ENCODE peak calls at places on chromosomes 13 and 19, in four cellular contexts. P is kidney epithelial cell, D is psoas muscle, H is ascending aorta. I is an unnamed sample.

GRCh38 chr19:32691952-32692726 is 518 bp downstream of the NUDT19 start:
- DNase-seq in P (no peak), D (peak; percentile 71), H (no peak), I (peak; percentile 81)

GRCh38 chr19:41940443-41941409 is 12.5 kb upstream of the ERFL start:
- DNase-seq in P (no peak), D (no peak), H (no peak), I (no peak)

GRCh38 chr19:14375055-14375581 is 6.1 kb upstream of the ADGRE5 start:
- DNase-seq in P (no peak), D (peak; percentile 37), H (peak; percentile 62), I (peak; percentile 56)

GRCh38 chr13:101452519-101453485 is at the start of gene ITGBL1:
- DNase-seq in P (no peak), D (peak; percentile 23), H (no peak), I (peak; percentile 52)

GRCh38 chr19:1874554-1875185 is 10.6 kb downstream of the ABHD17A start:
- DNase-seq in P (no peak), D (no peak), H (no peak), I (no peak)

GRCh38 chr19:18529782-18530181 is 7.9 kb upstream of the ELL start:
- DNase-seq in P (no peak), D (no peak), H (no peak), I (no peak)

GRCh38 chr13:26348966-26349365 is 95.0 kb downstream of the CDK8 start:
- DNase-seq in P (no peak), D (no peak), H (no peak), I (no peak)

GRCh38 chr13:43057653-43058317 is 34.4 kb downstream of the DNAJC15 start:
- DNase-seq in P (no peak), D (no peak), H (no peak), I (no peak)

GRCh38 chr19:55113570-55114039 is 3.8 kb downstream of the PPP1R12C start:
- DNase-seq in P (peak; percentile 91), D (peak; percentile 81), H (peak; percentile 90), I (peak; percentile 57)

GRCh38 chr13:80157261-80157942 is 183.5 kb downstream of the SPRY2 start:
- DNase-seq in P (no peak), D (no peak), H (no peak), I (no peak)

GRCh38 chr19:31154021-31154420 is 195.2 kb downstream of the TSHZ3 start:
- DNase-seq in P (peak; percentile 29), D (no peak), H (no peak), I (no peak)

GRCh38 chr19:58182577-58182988 is 278 bp upstream of the ZNF274 start:
- DNase-seq in P (no peak), D (no peak), H (no peak), I (no peak)

GRCh38 chr13:57633950-57634828 is 2.6 kb downstream of the PCDH17 start:
- DNase-seq in P (no peak), D (no peak), H (no peak), I (no peak)

GRCh38 chr13:90686438-90686837 is 661.0 kb upstream of the MIR17HG start:
- DNase-seq in P (peak; percentile 29), D (no peak), H (no peak), I (no peak)

GRCh38 chr13:110468986-110469495 is 92.5 kb downstream of the RAB20 start:
- DNase-seq in P (no peak), D (no peak), H (no peak), I (no peak)

GRCh38 chr19:9673912-9674668 is 810 bp downstream of the ZNF562 start:
- DNase-seq in P (no peak), D (no peak), H (no peak), I (no peak)

GRCh38 chr19:5804516-5805464 is at the start of gene NRTN:
- DNase-seq in P (no peak), D (no peak), H (no peak), I (no peak)

GRCh38 chr13:112657850-112658445 is 31.9 kb upstream of the ATP11A start:
- DNase-seq in P (peak; percentile 94), D (no peak), H (no peak), I (no peak)

GRCh38 chr19:1826557-1827521 is 14.8 kb upstream of the ATP8B3 start:
- DNase-seq in P (no peak), D (no peak), H (no peak), I (no peak)

GRCh38 chr19:55640043-55640576 is 692 bp upstream of the ZNF580 start:
- DNase-seq in P (no peak), D (peak; percentile 78), H (no peak), I (peak; percentile 65)

GRCh38 chr19:30150626-30151025 is 208.6 kb downstream of the URI1 start:
- DNase-seq in P (no peak), D (no peak), H (no peak), I (no peak)

GRCh38 chr13:41974262-41974900 is 13.5 kb upstream of the VWA8 start:
- DNase-seq in P (no peak), D (no peak), H (no peak), I (no peak)

GRCh38 chr13:32894589-32895001 is 121.6 kb upstream of the KL start:
- DNase-seq in P (no peak), D (no peak), H (no peak), I (no peak)

GRCh38 chr19:27681972-27682371 is 1531.0 kb downstream of the UQCRFS1 start:
- DNase-seq in P (no peak), D (no peak), H (no peak), I (no peak)

GRCh38 chr19:11387154-11388034 is 3.3 kb upstream of the EPOR start:
- DNase-seq in P (no peak), D (no peak), H (no peak), I (no peak)

GRCh38 chr13:32164622-32165268 is 133.2 kb downstream of the FRY start:
- DNase-seq in P (no peak), D (no peak), H (no peak), I (peak; percentile 50)

GRCh38 chr13:51244637-51245405 is 22.6 kb downstream of the FAM124A start:
- DNase-seq in P (no peak), D (no peak), H (no peak), I (no peak)

GRCh38 chr13:33721719-33722118 is 96.2 kb upstream of the RFC3 start:
- DNase-seq in P (no peak), D (no peak), H (no peak), I (no peak)

GRCh38 chr19:18975864-18976263 is 34.8 kb upstream of the HOMER3 start:
- DNase-seq in P (no peak), D (no peak), H (no peak), I (no peak)

GRCh38 chr13:77779461-77780272 is 82.2 kb downstream of the SLAIN1 start:
- DNase-seq in P (peak; percentile 14), D (no peak), H (no peak), I (no peak)

GRCh38 chr13:97308735-97309429 is 86.7 kb downstream of the MBNL2 start:
- DNase-seq in P (no peak), D (no peak), H (no peak), I (no peak)

GRCh38 chr19:58366576-58367430 is 4.3 kb upstream of the ZNF497 start:
- DNase-seq in P (no peak), D (no peak), H (no peak), I (no peak)

DNA sequence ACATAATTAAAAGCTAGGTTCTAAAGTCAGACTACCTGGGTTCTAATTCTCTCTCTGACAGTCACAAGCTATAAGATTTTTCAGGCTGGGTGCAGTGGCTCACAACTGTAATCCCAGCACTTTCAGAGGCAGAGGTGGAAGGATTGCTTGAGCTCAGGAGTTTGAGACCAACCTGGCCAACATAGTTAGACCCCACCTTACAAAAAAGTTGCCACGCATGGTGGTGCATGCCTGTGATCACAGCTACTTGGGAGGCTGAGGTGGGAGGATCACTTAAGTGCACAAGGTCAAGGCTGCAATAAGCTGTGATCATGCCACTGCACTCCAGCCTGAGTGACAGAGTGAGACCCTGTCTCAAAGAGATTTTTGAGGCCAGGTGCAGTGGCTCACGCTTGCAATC is 6.0 kb downstream of the NFKBID start:
- DNase-seq in P (no peak), D (no peak), H (no peak), I (no peak)
- H3K36me3 ChIP-seq in P (peaks cover 4% of the 10 kb centered on the region), D (no peaks in the 10 kb centered on the region), H (peaks cover 62% of the 10 kb centered on the region), I (no peaks in the 10 kb centered on the region)

GRCh38 chr19:47075941-47076340 is 27.5 kb upstream of the TMEM160 start:
- DNase-seq in P (peak; percentile 65), D (no peak), H (no peak), I (no peak)
- H3K36me3 ChIP-seq in P (peaks cover 2% of the 10 kb centered on the region), D (no peaks in the 10 kb centered on the region), H (peaks cover 84% of the 10 kb centered on the region), I (peaks cover 12% of the 10 kb centered on the region)

GRCh38 chr19:46945668-46946067 is 74.0 kb upstream of the NPAS1 start:
- DNase-seq in P (no peak), D (no peak), H (no peak), I (no peak)
- H3K36me3 ChIP-seq in P (peaks cover 1% of the 10 kb centered on the region), D (no peaks in the 10 kb centered on the region), H (no peaks in the 10 kb centered on the region), I (no peaks in the 10 kb centered on the region)

GRCh38 chr13:114324334-114324733 is 10.0 kb downstream of the CHAMP1 start:
- DNase-seq in P (no peak), D (no peak), H (no peak), I (no peak)

GRCh38 chr13:114328034-114328433 is 13.7 kb downstream of the CHAMP1 start:
- DNase-seq in P (no peak), D (no peak), H (no peak), I (no peak)

GRCh38 chr13:114323349-114323748 is 9.0 kb downstream of the CHAMP1 start:
- DNase-seq in P (no peak), D (no peak), H (no peak), I (no peak)

GRCh38 chr13:114328595-114328994 is 14.3 kb downstream of the CHAMP1 start:
- DNase-seq in P (no peak), D (no peak), H (no peak), I (peak; percentile 25)

DNA sequence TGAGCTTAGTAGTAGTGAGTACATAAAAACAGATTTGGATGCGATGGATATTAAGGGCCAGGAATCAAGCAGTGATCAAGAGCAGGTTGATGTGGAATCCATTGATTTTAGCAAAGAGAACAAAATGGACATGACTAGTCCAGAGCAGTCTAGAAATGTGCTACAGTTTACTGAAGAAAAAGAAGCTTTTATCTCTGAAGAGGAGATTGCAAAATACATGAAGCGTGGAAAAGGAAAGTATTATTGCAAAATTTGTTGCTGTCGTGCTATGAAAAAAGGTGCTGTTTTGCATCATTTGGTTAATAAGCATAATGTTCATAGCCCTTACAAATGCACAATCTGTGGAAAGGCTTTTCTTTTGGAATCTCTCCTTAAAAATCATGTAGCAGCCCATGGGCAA is 11.4 kb downstream of the CHAMP1 start:
- DNase-seq in P (no peak), D (no peak), H (no peak), I (no peak)
- H3K36me3 ChIP-seq in P (peaks cover 1% of the 10 kb centered on the region), D (peaks cover 5% of the 10 kb centered on the region), H (peaks cover 65% of the 10 kb centered on the region), I (peaks cover 7% of the 10 kb centered on the region)

GRCh38 chr19:40683437-40683836 is 7.0 kb downstream of the NUMBL start:
- DNase-seq in P (no peak), D (no peak), H (no peak), I (no peak)

GRCh38 chr19:40684280-40684679 is 6.2 kb downstream of the NUMBL start:
- DNase-seq in P (no peak), D (no peak), H (no peak), I (no peak)

GRCh38 chr19:40682431-40682964 is 8.0 kb downstream of the NUMBL start:
- DNase-seq in P (no peak), D (no peak), H (no peak), I (no peak)

GRCh38 chr19:40677156-40677555 is 13.3 kb downstream of the NUMBL start:
- DNase-seq in P (no peak), D (no peak), H (no peak), I (no peak)

DNA sequence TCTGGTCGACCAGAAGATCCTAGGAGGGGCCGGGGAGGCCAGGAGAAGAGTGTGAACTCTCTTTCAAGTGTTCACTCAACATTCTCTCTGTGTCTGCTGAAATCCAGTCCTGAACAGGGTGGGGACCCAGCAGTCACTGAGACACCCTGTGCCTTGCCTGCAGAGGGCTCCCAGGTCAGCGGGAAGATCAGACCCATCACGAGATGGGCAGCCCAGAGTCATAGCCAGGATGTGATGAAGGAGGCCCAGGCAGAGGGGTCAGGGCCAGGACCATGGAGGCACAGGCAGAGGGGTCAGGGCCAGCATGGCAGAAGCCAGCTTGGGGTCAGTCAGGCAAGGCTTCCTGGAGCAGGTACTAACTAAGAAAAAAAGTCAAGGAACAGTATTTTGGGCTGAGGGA is 9.4 kb downstream of the NUMBL start:
- DNase-seq in P (no peak), D (no peak), H (no peak), I (no peak)
- H3K36me3 ChIP-seq in P (peaks cover 3% of the 10 kb centered on the region), D (no peaks in the 10 kb centered on the region), H (peaks cover 99% of the 10 kb centered on the region), I (no peaks in the 10 kb centered on the region)

I was measured in mucosa of descending colon.